ENCODE peak calls at places on chromosomes 3 and 15, in five cellular contexts. One of them, this sample, is unnamed.

GRCh38 chr3:149306751-149307434 is 26.5 kb downstream of the TM4SF18 start:
- DNase-seq in GM23338: no peak
- DNase-seq in uterus: no peak
- DNase-seq in left ventricle myocardium inferior: no peak
- DNase-seq in CD8-positive, alpha-beta T cell: no peak
- DNase-seq in this sample: no peak

GRCh38 chr15:88574062-88574461 is 27.6 kb upstream of the DET1 start:
- DNase-seq in left ventricle myocardium inferior: no peak
- DNase-seq in CD8-positive, alpha-beta T cell: no peak
- DNase-seq in uterus: no peak
- DNase-seq in GM23338: no peak
- DNase-seq in this sample: no peak

GRCh38 chr3:122973893-122974615 is 53.5 kb downstream of the SEMA5B start:
- DNase-seq in left ventricle myocardium inferior: peak; percentile 52
- DNase-seq in GM23338: no peak
- DNase-seq in uterus: no peak
- DNase-seq in CD8-positive, alpha-beta T cell: no peak
- DNase-seq in this sample: no peak

GRCh38 chr3:143820466-143821221 is 27.6 kb downstream of the SLC9A9 start:
- DNase-seq in GM23338: no peak
- DNase-seq in left ventricle myocardium inferior: no peak
- DNase-seq in uterus: no peak
- DNase-seq in CD8-positive, alpha-beta T cell: no peak
- DNase-seq in this sample: no peak

GRCh38 chr15:40320931-40321371 is 2.5 kb upstream of the INAFM2 start:
- DNase-seq in CD8-positive, alpha-beta T cell: peak; percentile 61
- DNase-seq in left ventricle myocardium inferior: no peak
- DNase-seq in GM23338: peak; percentile 89
- DNase-seq in uterus: peak; percentile 70
- DNase-seq in this sample: no peak

GRCh38 chr3:181488536-181488935 is 223.2 kb upstream of the SOX2 start:
- DNase-seq in uterus: no peak
- DNase-seq in CD8-positive, alpha-beta T cell: no peak
- DNase-seq in left ventricle myocardium inferior: no peak
- DNase-seq in GM23338: no peak
- DNase-seq in this sample: no peak

GRCh38 chr15:78224024-78224413 is 10.3 kb downstream of the ACSBG1 start:
- DNase-seq in uterus: no peak
- DNase-seq in GM23338: no peak
- DNase-seq in left ventricle myocardium inferior: no peak
- DNase-seq in CD8-positive, alpha-beta T cell: no peak
- DNase-seq in this sample: no peak

GRCh38 chr3:31629054-31629453 is 96.3 kb downstream of the STT3B start:
- DNase-seq in GM23338: no peak
- DNase-seq in left ventricle myocardium inferior: no peak
- DNase-seq in CD8-positive, alpha-beta T cell: no peak
- DNase-seq in uterus: no peak
- DNase-seq in this sample: no peak

GRCh38 chr3:161336661-161337060 is 34.7 kb downstream of the SPTSSB start:
- DNase-seq in left ventricle myocardium inferior: no peak
- DNase-seq in CD8-positive, alpha-beta T cell: no peak
- DNase-seq in GM23338: no peak
- DNase-seq in uterus: no peak
- DNase-seq in this sample: no peak

GRCh38 chr3:112560330-112560729 is 1.4 kb downstream of the ATG3 start:
- DNase-seq in uterus: no peak
- DNase-seq in CD8-positive, alpha-beta T cell: no peak
- DNase-seq in GM23338: no peak
- DNase-seq in left ventricle myocardium inferior: no peak
- DNase-seq in this sample: no peak

GRCh38 chr3:2653706-2654105 is 456.5 kb downstream of the IL5RA start:
- DNase-seq in uterus: no peak
- DNase-seq in left ventricle myocardium inferior: no peak
- DNase-seq in GM23338: no peak
- DNase-seq in CD8-positive, alpha-beta T cell: no peak
- DNase-seq in this sample: no peak

GRCh38 chr15:63677778-63678177 is 80.6 kb downstream of the FBXL22 start:
- DNase-seq in left ventricle myocardium inferior: peak; percentile 44
- DNase-seq in CD8-positive, alpha-beta T cell: no peak
- DNase-seq in GM23338: peak; percentile 11
- DNase-seq in uterus: no peak
- DNase-seq in this sample: peak; percentile 58

GRCh38 chr3:101466465-101467309 is 46.3 kb downstream of the SENP7 start:
- DNase-seq in GM23338: peak; percentile 38
- DNase-seq in left ventricle myocardium inferior: no peak
- DNase-seq in uterus: no peak
- DNase-seq in CD8-positive, alpha-beta T cell: peak; percentile 13
- DNase-seq in this sample: no peak

GRCh38 chr3:110900583-110900982 is 171.0 kb upstream of the NECTIN3 start:
- DNase-seq in left ventricle myocardium inferior: no peak
- DNase-seq in GM23338: no peak
- DNase-seq in CD8-positive, alpha-beta T cell: no peak
- DNase-seq in uterus: no peak
- DNase-seq in this sample: no peak

GRCh38 chr3:127792664-127793292 is 29.5 kb downstream of the MGLL start:
- DNase-seq in left ventricle myocardium inferior: peak; percentile 71
- DNase-seq in GM23338: no peak
- DNase-seq in uterus: peak; percentile 40
- DNase-seq in CD8-positive, alpha-beta T cell: no peak
- DNase-seq in this sample: peak; percentile 81

GRCh38 chr15:42999201-42999779 is 78.7 kb upstream of the TTBK2 start:
- DNase-seq in CD8-positive, alpha-beta T cell: no peak
- DNase-seq in left ventricle myocardium inferior: no peak
- DNase-seq in uterus: no peak
- DNase-seq in GM23338: no peak
- DNase-seq in this sample: no peak

GRCh38 chr3:179073816-179074215 is 2.2 kb upstream of the ZMAT3 start:
- DNase-seq in CD8-positive, alpha-beta T cell: no peak
- DNase-seq in uterus: no peak
- DNase-seq in left ventricle myocardium inferior: no peak
- DNase-seq in GM23338: no peak
- DNase-seq in this sample: no peak

GRCh38 chr3:193843447-193844301 is 250.7 kb downstream of the OPA1 start:
- DNase-seq in uterus: no peak
- DNase-seq in left ventricle myocardium inferior: no peak
- DNase-seq in GM23338: no peak
- DNase-seq in CD8-positive, alpha-beta T cell: no peak
- DNase-seq in this sample: no peak

GRCh38 chr15:51874751-51875644 is 45.5 kb downstream of the TMOD3 start:
- DNase-seq in uterus: peak; percentile 52
- DNase-seq in GM23338: peak; percentile 36
- DNase-seq in left ventricle myocardium inferior: no peak
- DNase-seq in CD8-positive, alpha-beta T cell: no peak
- DNase-seq in this sample: no peak

GRCh38 chr3:196149375-196149774 is 61.8 kb downstream of the ZDHHC19 start:
- DNase-seq in GM23338: no peak
- DNase-seq in uterus: no peak
- DNase-seq in CD8-positive, alpha-beta T cell: no peak
- DNase-seq in left ventricle myocardium inferior: no peak
- DNase-seq in this sample: no peak

GRCh38 chr3:42098171-42098570 is 7.0 kb downstream of the TRAK1 start:
- DNase-seq in uterus: no peak
- DNase-seq in GM23338: no peak
- DNase-seq in CD8-positive, alpha-beta T cell: no peak
- DNase-seq in left ventricle myocardium inferior: no peak
- DNase-seq in this sample: no peak
- H3K4me1 ChIP-seq in uterus: no peaks in the 10 kb centered on the region
- H3K4me1 ChIP-seq in GM23338: peaks cover 19% of the 10 kb centered on the region
- H3K4me1 ChIP-seq in CD8-positive, alpha-beta T cell: peaks cover under 1% of the 10 kb centered on the region
- H3K4me1 ChIP-seq in left ventricle myocardium inferior: peaks cover 98% of the 10 kb centered on the region
- H3K4me1 ChIP-seq in this sample: peaks cover 66% of the 10 kb centered on the region

GRCh38 chr3:126746395-126747177 is 42.5 kb downstream of the CHCHD6 start:
- DNase-seq in GM23338: no peak
- DNase-seq in uterus: no peak
- DNase-seq in CD8-positive, alpha-beta T cell: no peak
- DNase-seq in left ventricle myocardium inferior: peak; percentile 61
- DNase-seq in this sample: no peak
- TF ChIP-seq CTCF in GM23338: no peak
- TF ChIP-seq CTCF in uterus: no peak
- TF ChIP-seq CTCF in CD8-positive, alpha-beta T cell: no peak
- TF ChIP-seq CTCF in left ventricle myocardium inferior: peak; percentile 12
- TF ChIP-seq CTCF in this sample: peak; percentile 8

DNA sequence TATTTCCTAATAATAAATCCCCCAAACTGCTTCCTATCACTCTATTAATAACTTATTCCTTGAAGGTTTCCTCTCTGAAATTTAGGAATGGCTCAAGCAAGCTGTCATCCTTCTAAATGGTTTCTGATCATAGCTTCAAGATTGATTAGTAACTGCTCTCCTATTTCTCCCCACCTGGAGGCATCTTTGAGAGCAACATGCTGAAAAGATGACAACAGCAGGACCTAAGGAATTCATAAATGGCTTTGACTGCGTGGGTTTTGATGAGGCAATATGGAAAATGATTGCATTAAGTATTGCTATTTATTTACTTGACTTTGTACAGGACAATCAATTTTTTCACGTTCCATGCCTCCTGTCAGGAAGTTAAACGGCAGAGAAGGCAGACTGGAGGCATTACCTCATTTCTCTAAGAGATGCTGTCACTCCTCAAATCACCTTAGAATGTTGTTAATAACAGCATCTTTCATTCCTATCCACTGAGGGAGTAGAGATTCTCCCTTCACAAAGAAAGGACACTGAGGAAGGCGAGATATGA is 256.4 kb downstream of the EPHB1 start:
- DNase-seq in GM23338: no peak
- DNase-seq in uterus: no peak
- DNase-seq in CD8-positive, alpha-beta T cell: no peak
- DNase-seq in left ventricle myocardium inferior: no peak
- DNase-seq in this sample: no peak
- H3K4me1 ChIP-seq in GM23338: peaks cover 4% of the 10 kb centered on the region
- H3K4me1 ChIP-seq in uterus: no peaks in the 10 kb centered on the region
- H3K4me1 ChIP-seq in CD8-positive, alpha-beta T cell: no peaks in the 10 kb centered on the region
- H3K4me1 ChIP-seq in left ventricle myocardium inferior: no peaks in the 10 kb centered on the region
- H3K4me1 ChIP-seq in this sample: no peaks in the 10 kb centered on the region

GRCh38 chr3:48408823-48409281 is 21.0 kb downstream of the PLXNB1 start:
- DNase-seq in CD8-positive, alpha-beta T cell: no peak
- DNase-seq in GM23338: no peak
- DNase-seq in uterus: no peak
- DNase-seq in left ventricle myocardium inferior: no peak
- DNase-seq in this sample: no peak

GRCh38 chr3:48411606-48412374 is 18.1 kb downstream of the PLXNB1 start:
- DNase-seq in GM23338: no peak
- DNase-seq in CD8-positive, alpha-beta T cell: no peak
- DNase-seq in uterus: no peak
- DNase-seq in left ventricle myocardium inferior: no peak
- DNase-seq in this sample: no peak

GRCh38 chr3:48411041-48411588 is 18.8 kb downstream of the PLXNB1 start:
- DNase-seq in CD8-positive, alpha-beta T cell: no peak
- DNase-seq in left ventricle myocardium inferior: no peak
- DNase-seq in GM23338: no peak
- DNase-seq in uterus: no peak
- DNase-seq in this sample: no peak

GRCh38 chr3:48409291-48410201 is 20.3 kb downstream of the PLXNB1 start:
- DNase-seq in CD8-positive, alpha-beta T cell: no peak
- DNase-seq in GM23338: no peak
- DNase-seq in uterus: peak; percentile 13
- DNase-seq in left ventricle myocardium inferior: peak; percentile 11
- DNase-seq in this sample: peak; percentile 9

DNA sequence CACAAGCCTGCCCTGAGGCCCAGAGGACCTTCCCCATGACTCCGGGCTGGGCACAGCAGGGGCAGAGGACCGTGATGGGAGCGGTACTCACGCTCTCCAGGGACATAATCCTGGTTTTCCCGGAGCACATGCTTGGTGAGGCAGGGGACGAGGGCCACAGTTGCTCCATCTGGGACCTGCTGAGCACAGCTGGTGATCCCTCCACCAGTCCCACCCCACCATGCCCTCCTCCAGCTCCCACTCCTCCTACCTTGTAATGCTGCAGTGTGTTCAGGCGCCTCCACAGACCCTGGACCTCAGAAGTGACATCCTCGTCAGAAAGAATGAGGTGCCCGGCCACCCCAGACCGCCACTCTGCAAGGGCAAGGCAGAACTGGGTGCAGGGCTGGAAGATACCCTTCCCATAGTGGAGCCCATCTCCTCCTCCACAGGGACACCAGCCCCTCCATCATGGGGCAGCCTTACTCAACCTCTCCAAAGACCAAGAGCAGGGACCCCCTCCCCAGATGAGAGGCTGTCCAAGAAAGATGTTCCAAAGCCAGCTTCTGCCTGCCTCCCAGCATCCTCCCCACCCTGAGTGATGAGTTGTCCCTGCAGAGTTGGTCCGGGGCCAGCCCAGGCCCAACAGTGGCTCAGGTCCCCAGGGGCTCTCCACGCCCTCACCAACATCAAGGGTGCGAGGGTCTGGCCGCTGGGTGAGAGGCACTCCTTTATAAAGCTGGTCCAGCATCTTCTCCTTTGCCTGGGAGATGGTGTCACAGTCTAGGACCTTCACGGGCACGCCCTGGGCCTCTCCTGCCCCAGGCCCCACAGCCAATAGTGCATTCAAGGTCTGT is 19.5 kb downstream of the PLXNB1 start:
- DNase-seq in GM23338: no peak
- DNase-seq in left ventricle myocardium inferior: no peak
- DNase-seq in uterus: no peak
- DNase-seq in CD8-positive, alpha-beta T cell: no peak
- DNase-seq in this sample: peak; percentile 37
- TF ChIP-seq CTCF in GM23338: no peak
- TF ChIP-seq CTCF in left ventricle myocardium inferior: no peak
- TF ChIP-seq CTCF in uterus: no peak
- TF ChIP-seq CTCF in CD8-positive, alpha-beta T cell: no peak
- TF ChIP-seq CTCF in this sample: no peak

GRCh38 chr3:168086541-168087260 is 9.0 kb downstream of the GOLIM4 start:
- DNase-seq in left ventricle myocardium inferior: no peak
- DNase-seq in uterus: no peak
- DNase-seq in CD8-positive, alpha-beta T cell: no peak
- DNase-seq in GM23338: no peak
- DNase-seq in this sample: no peak
- H3K4me1 ChIP-seq in left ventricle myocardium inferior: peaks cover 94% of the 10 kb centered on the region
- H3K4me1 ChIP-seq in uterus: peaks cover 3% of the 10 kb centered on the region
- H3K4me1 ChIP-seq in CD8-positive, alpha-beta T cell: no peaks in the 10 kb centered on the region
- H3K4me1 ChIP-seq in GM23338: peaks cover 32% of the 10 kb centered on the region
- H3K4me1 ChIP-seq in this sample: peaks cover 30% of the 10 kb centered on the region

This sample was measured in psoas muscle.